ENCODE peak calls at places on chromosomes 12 and 14, in nine cellular contexts. F is OCI-LY7; M is activated CD8-positive, alpha-beta memory T cell treated with anti-CD3 and anti-CD28 coated beads for 48 hours; Z is psoas muscle; A is AG20443; P is naive thymus-derived CD4-positive, alpha-beta T cell; X is ascending aorta; W is activated naive CD8-positive, alpha-beta T cell treated with anti-CD3 and anti-CD28 coated beads, Interleukin-2, amount 50 U/mL, for 16 hours; I is Daoy. N is an unnamed sample.

GRCh38 chr14:49769171-49769570 is 1.2 kb downstream of the KLHDC2 start:
- DNase-seq in F (peak; percentile 21), M (no peak), Z (no peak), A (peak; percentile 51), P (no peak), X (no peak), W (no peak), I (peak; percentile 53), N (no peak)

GRCh38 chr12:129190827-129191226 is 337.5 kb downstream of the GLT1D1 start:
- DNase-seq in F (no peak), M (no peak), Z (no peak), A (no peak), P (no peak), X (no peak), W (no peak), I (no peak), N (no peak)

GRCh38 chr14:102221026-102221425 is 81.3 kb downstream of the WDR20 start:
- DNase-seq in F (no peak), M (no peak), Z (no peak), A (peak; percentile 63), P (no peak), X (no peak), W (no peak), I (peak; percentile 64), N (no peak)

GRCh38 chr14:62604524-62604923 is 440.7 kb downstream of the KCNH5 start:
- DNase-seq in F (no peak), M (no peak), Z (no peak), A (no peak), P (no peak), X (no peak), W (no peak), I (no peak), N (no peak)

GRCh38 chr12:32568241-32568640 is 110.9 kb upstream of the DNM1L start:
- DNase-seq in F (no peak), M (no peak), Z (no peak), A (peak; percentile 83), P (no peak), X (no peak), W (no peak), I (peak; percentile 80), N (peak; percentile 39)

GRCh38 chr12:62190081-62190480 is 70.1 kb upstream of the USP15 start:
- DNase-seq in F (no peak), M (no peak), Z (no peak), A (no peak), P (no peak), X (no peak), W (no peak), I (no peak), N (no peak)

GRCh38 chr12:57534991-57535543 is 11.9 kb downstream of the DCTN2 start:
- DNase-seq in F (no peak), M (no peak), Z (no peak), A (no peak), P (no peak), X (no peak), W (no peak), I (no peak), N (no peak)

GRCh38 chr14:105690671-105691070 is 164.3 kb downstream of the TMEM121 start:
- DNase-seq in F (no peak), M (no peak), Z (no peak), A (no peak), P (no peak), X (peak; percentile 16), W (no peak), I (no peak), N (no peak)

GRCh38 chr14:20836668-20837338 is 34.2 kb upstream of the RNASE1 start:
- DNase-seq in F (no peak), M (no peak), Z (no peak), A (peak; percentile 53), P (no peak), X (no peak), W (no peak), I (no peak), N (no peak)

GRCh38 chr12:75831413-75831812 is 200.2 kb downstream of the PHLDA1 start:
- DNase-seq in F (no peak), M (no peak), Z (no peak), A (no peak), P (no peak), X (no peak), W (no peak), I (peak; percentile 8), N (no peak)

GRCh38 chr14:73567951-73568885 is 795 bp upstream of the ACOT2 start:
- DNase-seq in F (no peak), M (no peak), Z (no peak), A (peak; percentile 20), P (no peak), X (no peak), W (no peak), I (peak; percentile 40), N (no peak)

GRCh38 chr12:113010701-113011100 is 32.4 kb downstream of the OAS2 start:
- DNase-seq in F (no peak), M (no peak), Z (no peak), A (no peak), P (no peak), X (no peak), W (no peak), I (no peak), N (no peak)

GRCh38 chr12:42756841-42757661 is 167.5 kb upstream of the PRICKLE1 start:
- DNase-seq in F (no peak), M (no peak), Z (no peak), A (peak; percentile 77), P (no peak), X (no peak), W (no peak), I (peak; percentile 94), N (peak; percentile 81)

GRCh38 chr12:15966426-15966825 is 55.3 kb downstream of the DERA start:
- DNase-seq in F (no peak), M (no peak), Z (no peak), A (peak; percentile 71), P (no peak), X (no peak), W (no peak), I (peak; percentile 49), N (no peak)

GRCh38 chr12:3313066-3313465 is 177.9 kb upstream of the PRMT8 start:
- DNase-seq in F (no peak), M (no peak), Z (peak; percentile 34), A (peak; percentile 61), P (no peak), X (no peak), W (no peak), I (peak; percentile 85), N (peak; percentile 57)

GRCh38 chr12:29783773-29784666 is at the start of gene TMTC1:
- DNase-seq in F (no peak), M (no peak), Z (peak; percentile 85), A (peak; percentile 79), P (no peak), X (peak; percentile 84), W (no peak), I (peak; percentile 68), N (no peak)

GRCh38 chr12:57816855-57817151 is 1.7 kb downstream of the AVIL start:
- DNase-seq in F (no peak), M (no peak), Z (peak; percentile 40), A (peak; percentile 45), P (no peak), X (peak; percentile 74), W (no peak), I (no peak), N (no peak)

GRCh38 chr12:55922126-55922525 is 5.6 kb downstream of the PYM1 start:
- DNase-seq in F (no peak), M (no peak), Z (no peak), A (no peak), P (no peak), X (no peak), W (no peak), I (no peak), N (no peak)

GRCh38 chr12:5525783-5526367 is 94.0 kb downstream of the NTF3 start:
- DNase-seq in F (no peak), M (no peak), Z (no peak), A (no peak), P (no peak), X (no peak), W (no peak), I (no peak), N (no peak)

GRCh38 chr12:57738661-57739237 is at the start of gene AGAP2:
- DNase-seq in F (no peak), M (no peak), Z (no peak), A (no peak), P (no peak), X (no peak), W (no peak), I (peak; percentile 50), N (no peak)

GRCh38 chr14:73764406-73764805 is 50.2 kb upstream of the PNMA1 start:
- DNase-seq in F (no peak), M (no peak), Z (no peak), A (no peak), P (no peak), X (no peak), W (no peak), I (peak; percentile 1), N (no peak)

GRCh38 chr14:50085570-50086315 is 30.6 kb downstream of the VCPKMT start:
- DNase-seq in F (peak; percentile 79), M (no peak), Z (no peak), A (peak; percentile 80), P (no peak), X (no peak), W (no peak), I (peak; percentile 84), N (no peak)

GRCh38 chr12:120977531-120978295 is 630 bp upstream of the HNF1A start:
- DNase-seq in F (no peak), M (no peak), Z (no peak), A (no peak), P (no peak), X (no peak), W (no peak), I (no peak), N (no peak)

GRCh38 chr12:6039894-6040601 is 84.4 kb downstream of the VWF start:
- DNase-seq in F (peak; percentile 72), M (no peak), Z (peak; percentile 41), A (peak; percentile 85), P (peak; percentile 65), X (peak; percentile 78), W (no peak), I (peak; percentile 77), N (peak; percentile 49)

GRCh38 chr14:95217391-95217900 is 60.1 kb upstream of the DICER1 start:
- DNase-seq in F (no peak), M (no peak), Z (no peak), A (no peak), P (no peak), X (no peak), W (no peak), I (no peak), N (no peak)

GRCh38 chr12:3998968-3999792 is 126.0 kb upstream of the PARP11 start:
- DNase-seq in F (no peak), M (no peak), Z (no peak), A (no peak), P (peak; percentile 37), X (no peak), W (no peak), I (no peak), N (no peak)

GRCh38 chr12:7241404-7242005 is 52.0 kb downstream of the PEX5 start:
- DNase-seq in F (no peak), M (no peak), Z (no peak), A (peak; percentile 47), P (no peak), X (no peak), W (no peak), I (peak; percentile 18), N (no peak)

GRCh38 chr12:19654630-19655384 is 215.5 kb downstream of the AEBP2 start:
- DNase-seq in F (no peak), M (no peak), Z (no peak), A (peak; percentile 40), P (no peak), X (no peak), W (no peak), I (no peak), N (peak; percentile 21)

GRCh38 chr12:71166869-71167268 is 9.1 kb upstream of the TSPAN8 start:
- DNase-seq in F (no peak), M (no peak), Z (no peak), A (no peak), P (no peak), X (no peak), W (no peak), I (no peak), N (no peak)